ENCODE peak calls at places on chromosomes 12 and 14, in four cellular contexts. S is B cell, F is fibroblast of villous mesenchyme, H is HCT116. P is an unnamed sample.

GRCh38 chr14:95174184-95174804 is 17.0 kb upstream of the DICER1 start:
- DNase-seq in S (no peak), F (peak; percentile 33), H (no peak), P (no peak)

GRCh38 chr14:80055912-80056801 is 155.1 kb downstream of the DIO2 start:
- DNase-seq in S (no peak), F (peak; percentile 66), H (no peak), P (peak; percentile 34)

GRCh38 chr14:70358631-70359030 is 852 bp downstream of the COX16 start:
- DNase-seq in S (no peak), F (peak; percentile 14), H (no peak), P (no peak)

GRCh38 chr14:28759056-28759657 is 7.4 kb upstream of the FOXG1 start:
- DNase-seq in S (no peak), F (no peak), H (no peak), P (no peak)

GRCh38 chr12:108647936-108648287 is 14.2 kb upstream of the SELPLG start:
- DNase-seq in S (no peak), F (no peak), H (no peak), P (no peak)

GRCh38 chr12:23202746-23203145 is 577.8 kb downstream of the ETNK1 start:
- DNase-seq in S (no peak), F (no peak), H (no peak), P (no peak)

GRCh38 chr12:14260011-14260993 is 105.2 kb upstream of the ATF7IP start:
- DNase-seq in S (no peak), F (peak; percentile 92), H (peak; percentile 47), P (peak; percentile 94)

GRCh38 chr12:122873540-122873939 is 22.4 kb downstream of the VPS37B start:
- DNase-seq in S (peak; percentile 35), F (no peak), H (no peak), P (no peak)

GRCh38 chr14:101593411-101594181 is 32.3 kb downstream of the DIO3 start:
- DNase-seq in S (no peak), F (no peak), H (no peak), P (no peak)

GRCh38 chr12:42587564-42588307 is 1.8 kb downstream of the PRICKLE1 start:
- DNase-seq in S (no peak), F (no peak), H (no peak), P (no peak)

GRCh38 chr14:75290851-75291250 is 12.2 kb downstream of the FOS start:
- DNase-seq in S (no peak), F (no peak), H (no peak), P (no peak)

GRCh38 chr14:69636051-69636639 is 24.7 kb downstream of the SUSD6 start:
- DNase-seq in S (no peak), F (no peak), H (no peak), P (no peak)

GRCh38 chr12:100717733-100718067 is 76.9 kb upstream of the ANO4 start:
- DNase-seq in S (no peak), F (peak; percentile 22), H (no peak), P (no peak)

GRCh38 chr14:24162083-24162482 is 1.0 kb downstream of the IRF9 start:
- DNase-seq in S (no peak), F (peak; percentile 35), H (no peak), P (no peak)

GRCh38 chr14:103056322-103057027 is 874 bp downstream of the CDC42BPB start:
- DNase-seq in S (no peak), F (peak; percentile 88), H (no peak), P (peak; percentile 67)

GRCh38 chr14:53929871-53930685 is 26.5 kb downstream of the BMP4 start:
- DNase-seq in S (no peak), F (peak; percentile 38), H (peak; percentile 37), P (peak; percentile 76)

GRCh38 chr14:96052541-96053105 is 13.5 kb downstream of the C14orf132 start:
- DNase-seq in S (no peak), F (no peak), H (no peak), P (no peak)

GRCh38 chr12:97283297-97283696 is 179.3 kb upstream of the RMST start:
- DNase-seq in S (no peak), F (no peak), H (no peak), P (no peak)

GRCh38 chr12:130920711-130921381 is 32.9 kb upstream of the ADGRD1 start:
- DNase-seq in S (no peak), F (peak; percentile 79), H (no peak), P (no peak)

GRCh38 chr12:66901136-66901932 is 222.5 kb upstream of the GRIP1 start:
- DNase-seq in S (no peak), F (no peak), H (no peak), P (no peak)

GRCh38 chr12:114961491-114961890 is 277.5 kb upstream of the TBX3 start:
- DNase-seq in S (no peak), F (no peak), H (no peak), P (no peak)

GRCh38 chr12:92149563-92149962 is 3.9 kb upstream of the BTG1 start:
- DNase-seq in S (no peak), F (no peak), H (no peak), P (no peak)

GRCh38 chr12:103771466-103771865 is 69.6 kb downstream of the NT5DC3 start:
- DNase-seq in S (no peak), F (peak; percentile 59), H (no peak), P (peak; percentile 75)
- TF ChIP-seq CTCF in S (peak; percentile 35), F (peak; percentile 86), H (peak; percentile 68), P (peak; percentile 72)

GRCh38 chr12:46679754-46680153 is 146.0 kb downstream of the SLC38A4 start:
- DNase-seq in S (no peak), F (no peak), H (no peak), P (no peak)

GRCh38 chr12:46678441-46678840 is 147.4 kb downstream of the SLC38A4 start:
- DNase-seq in S (no peak), F (peak; percentile 51), H (no peak), P (no peak)

GRCh38 chr12:46676396-46676795 is 149.4 kb downstream of the SLC38A4 start:
- DNase-seq in S (no peak), F (no peak), H (no peak), P (no peak)

GRCh38 chr12:46676797-46677520 is 148.8 kb downstream of the SLC38A4 start:
- DNase-seq in S (no peak), F (no peak), H (no peak), P (no peak)

GRCh38 chr12:46677749-46678148 is 148.0 kb downstream of the SLC38A4 start:
- DNase-seq in S (no peak), F (peak; percentile 54), H (no peak), P (no peak)
- TF ChIP-seq CTCF in S (no peak), F (peak; percentile 51), H (peak; percentile 51), P (no peak)

GRCh38 chr12:116524964-116525379 is 34.2 kb upstream of the MAP1LC3B2 start:
- DNase-seq in S (no peak), F (no peak), H (no peak), P (no peak)
- TF ChIP-seq CTCF in S (no peak), F (no peak), H (peak; percentile 27), P (no peak)

GRCh38 chr12:119227292-119227691 is 48.6 kb downstream of the HSPB8 start:
- DNase-seq in S (no peak), F (no peak), H (no peak), P (no peak)

GRCh38 chr12:119222222-119222951 is 43.7 kb downstream of the HSPB8 start:
- DNase-seq in S (no peak), F (no peak), H (no peak), P (no peak)

GRCh38 chr12:119229837-119230236 is 51.1 kb downstream of the HSPB8 start:
- DNase-seq in S (no peak), F (peak; percentile 23), H (peak; percentile 59), P (peak; percentile 63)

GRCh38 chr12:119229205-119229604 is 50.5 kb downstream of the HSPB8 start:
- DNase-seq in S (no peak), F (no peak), H (no peak), P (no peak)

DNA sequence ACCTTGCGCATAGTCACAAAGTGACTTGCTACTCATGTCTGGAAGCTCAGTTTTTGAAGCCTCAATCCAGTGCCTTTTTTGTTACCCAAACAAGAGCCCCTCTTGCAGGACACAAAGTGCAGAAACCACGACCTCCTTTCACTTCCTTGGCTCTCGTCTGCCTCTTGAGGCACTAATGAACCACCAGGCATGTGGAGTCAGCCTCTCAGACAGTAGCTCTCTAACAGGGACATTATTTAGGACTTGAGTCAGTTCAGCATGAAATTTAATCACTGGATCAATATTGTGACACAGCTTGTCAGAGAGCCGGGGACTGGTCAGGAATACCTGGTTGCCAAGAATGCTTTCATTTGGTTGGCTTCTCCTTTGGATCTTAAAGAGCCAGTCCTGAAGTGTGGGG is 46.7 kb downstream of the HSPB8 start:
- DNase-seq in S (no peak), F (no peak), H (no peak), P (peak; percentile 43)
- TF ChIP-seq CTCF in S (no peak), F (no peak), H (peak; percentile 20), P (no peak)

GRCh38 chr12:49609059-49609874 is 3.8 kb upstream of the FAM186B start:
- DNase-seq in S (no peak), F (no peak), H (no peak), P (no peak)

GRCh38 chr12:49615725-49616124 is 7.6 kb upstream of the PRPF40B start:
- DNase-seq in S (no peak), F (peak; percentile 46), H (no peak), P (no peak)

GRCh38 chr12:49612210-49612609 is 6.8 kb upstream of the FAM186B start:
- DNase-seq in S (no peak), F (no peak), H (no peak), P (no peak)

GRCh38 chr12:49609875-49610154 is 4.4 kb upstream of the FAM186B start:
- DNase-seq in S (no peak), F (no peak), H (no peak), P (no peak)
- TF ChIP-seq CTCF in S (no peak), F (no peak), H (peak; percentile 24), P (no peak)

GRCh38 chr12:32536000-32536345 is 136.6 kb downstream of the FGD4 start:
- DNase-seq in S (no peak), F (no peak), H (no peak), P (no peak)

GRCh38 chr12:32534698-32535097 is 135.3 kb downstream of the FGD4 start:
- DNase-seq in S (no peak), F (no peak), H (no peak), P (no peak)

GRCh38 chr12:32533971-32534590 is 134.7 kb downstream of the FGD4 start:
- DNase-seq in S (peak; percentile 75), F (peak; percentile 98), H (peak; percentile 1), P (peak; percentile 62)

GRCh38 chr12:32532951-32533350 is 133.6 kb downstream of the FGD4 start:
- DNase-seq in S (no peak), F (no peak), H (no peak), P (no peak)

GRCh38 chr12:32535260-32535999 is 136.1 kb downstream of the FGD4 start:
- DNase-seq in S (no peak), F (peak; percentile 64), H (no peak), P (peak; percentile 65)
- TF ChIP-seq CTCF in S (no peak), F (no peak), H (no peak), P (no peak)

GRCh38 chr14:104975481-104976197 is 2.5 kb downstream of the AHNAK2 start:
- DNase-seq in S (no peak), F (no peak), H (no peak), P (no peak)
- TF ChIP-seq CTCF in S (no peak), F (no peak), H (no peak), P (no peak)

P was measured in Calu3.